ENCODE peak calls at places on chromosome 5, in seven cellular contexts. One of them, this sample, is unnamed.
A peak's percentile ranks its signal among the peaks of the same experiment; 100 is the strongest.

GRCh38 chr5:56116599-56117131 is 116.5 kb downstream of the ANKRD55 start:
- DNase-seq in SJSA1: no peak
- DNase-seq in adipocyte: no peak
- DNase-seq in endothelial cell: no peak
- DNase-seq in stomach: no peak
- DNase-seq in choroid plexus epithelial cell: peak; percentile 31
- DNase-seq in substantia nigra: no peak
- DNase-seq in this sample: no peak

GRCh38 chr5:167652690-167653089 is 638.8 kb upstream of the WWC1 start:
- DNase-seq in SJSA1: peak; percentile 38
- DNase-seq in substantia nigra: no peak
- DNase-seq in stomach: no peak
- DNase-seq in choroid plexus epithelial cell: peak; percentile 50
- DNase-seq in endothelial cell: no peak
- DNase-seq in adipocyte: peak; percentile 28
- DNase-seq in this sample: no peak

GRCh38 chr5:1285141-1285540 is 9.7 kb downstream of the TERT start:
- DNase-seq in choroid plexus epithelial cell: no peak
- DNase-seq in stomach: no peak
- DNase-seq in endothelial cell: no peak
- DNase-seq in SJSA1: no peak
- DNase-seq in substantia nigra: no peak
- DNase-seq in adipocyte: no peak
- DNase-seq in this sample: no peak

GRCh38 chr5:132775439-132776076 is 1.5 kb downstream of the SEPTIN8 start:
- DNase-seq in endothelial cell: no peak
- DNase-seq in adipocyte: peak; percentile 66
- DNase-seq in SJSA1: no peak
- DNase-seq in substantia nigra: no peak
- DNase-seq in stomach: no peak
- DNase-seq in choroid plexus epithelial cell: no peak
- DNase-seq in this sample: no peak

GRCh38 chr5:158100373-158100902 is 241.5 kb upstream of the CLINT1 start:
- DNase-seq in choroid plexus epithelial cell: no peak
- DNase-seq in adipocyte: peak; percentile 16
- DNase-seq in stomach: no peak
- DNase-seq in SJSA1: no peak
- DNase-seq in endothelial cell: no peak
- DNase-seq in substantia nigra: no peak
- DNase-seq in this sample: no peak

GRCh38 chr5:138843789-138844461 is 31.2 kb downstream of the LRRTM2 start:
- DNase-seq in adipocyte: peak; percentile 52
- DNase-seq in stomach: no peak
- DNase-seq in substantia nigra: no peak
- DNase-seq in endothelial cell: no peak
- DNase-seq in SJSA1: no peak
- DNase-seq in choroid plexus epithelial cell: peak; percentile 58
- DNase-seq in this sample: no peak

GRCh38 chr5:55768279-55768678 is 30.4 kb downstream of the DDX4 start:
- DNase-seq in stomach: no peak
- DNase-seq in endothelial cell: no peak
- DNase-seq in adipocyte: no peak
- DNase-seq in substantia nigra: no peak
- DNase-seq in choroid plexus epithelial cell: no peak
- DNase-seq in SJSA1: no peak
- DNase-seq in this sample: no peak

GRCh38 chr5:67059747-67060490 is 136.7 kb downstream of the CD180 start:
- DNase-seq in stomach: no peak
- DNase-seq in endothelial cell: no peak
- DNase-seq in adipocyte: peak; percentile 72
- DNase-seq in SJSA1: peak; percentile 30
- DNase-seq in substantia nigra: no peak
- DNase-seq in choroid plexus epithelial cell: peak; percentile 92
- DNase-seq in this sample: no peak

GRCh38 chr5:28404363-28405071 is 1366.1 kb upstream of the CDH9 start:
- DNase-seq in adipocyte: no peak
- DNase-seq in stomach: no peak
- DNase-seq in choroid plexus epithelial cell: no peak
- DNase-seq in SJSA1: no peak
- DNase-seq in substantia nigra: no peak
- DNase-seq in endothelial cell: no peak
- DNase-seq in this sample: no peak

GRCh38 chr5:11903121-11903613 is 1.1 kb downstream of the CTNND2 start:
- DNase-seq in choroid plexus epithelial cell: no peak
- DNase-seq in endothelial cell: no peak
- DNase-seq in adipocyte: no peak
- DNase-seq in SJSA1: no peak
- DNase-seq in substantia nigra: no peak
- DNase-seq in stomach: no peak
- DNase-seq in this sample: peak; percentile 16

This sample was measured in testis.